ENCODE peak calls at places on chromosome 15, in six cellular contexts. T is A549, M is upper lobe of left lung, I is HepG2, N is K562, C is GM12878. K is an unnamed sample.

GRCh38 chr15:44788748-44789147 is 52.4 kb downstream of the TRIM69 start:
- ATAC-seq in T (no peak), M (no peak), I (no peak), N (no peak), C (no peak), K (no peak)

GRCh38 chr15:64861960-64862359 is 20.2 kb downstream of the PLEKHO2 start:
- ATAC-seq in T (no peak), M (no peak), I (no peak), N (no peak), C (no peak), K (no peak)

GRCh38 chr15:74156678-74157411 is 16.7 kb upstream of the ISLR start:
- ATAC-seq in T (no peak), M (no peak), I (no peak), N (no peak), C (no peak), K (peak)

GRCh38 chr15:50256188-50257041 is 9.1 kb downstream of the HDC start:
- ATAC-seq in T (no peak), M (no peak), I (peak), N (no peak), C (no peak), K (no peak)

GRCh38 chr15:80999623-81000036 is 1.1 kb upstream of the TLNRD1 start:
- ATAC-seq in T (no peak), M (no peak), I (no peak), N (peak), C (peak), K (no peak)

GRCh38 chr15:31031471-31032064 is 40.1 kb upstream of the MTMR10 start:
- ATAC-seq in T (no peak), M (no peak), I (no peak), N (no peak), C (peak), K (no peak)

GRCh38 chr15:42184736-42185135 is 23.4 kb downstream of the VPS39 start:
- ATAC-seq in T (no peak), M (no peak), I (no peak), N (no peak), C (no peak), K (no peak)

GRCh38 chr15:86743283-86743903 is 663.7 kb downstream of the AGBL1 start:
- ATAC-seq in T (peak), M (no peak), I (no peak), N (no peak), C (no peak), K (no peak)

GRCh38 chr15:74821091-74821789 is 5.2 kb upstream of the CPLX3 start:
- ATAC-seq in T (no peak), M (no peak), I (no peak), N (no peak), C (peak), K (no peak)

GRCh38 chr15:79942656-79943481 is 28.1 kb downstream of the BCL2A1 start:
- ATAC-seq in T (peak), M (no peak), I (peak), N (no peak), C (peak), K (no peak)

GRCh38 chr15:44591326-44591725 is 54.4 kb downstream of the EIF3J start:
- ATAC-seq in T (no peak), M (no peak), I (no peak), N (no peak), C (no peak), K (no peak)

GRCh38 chr15:68487087-68487843 is 55.3 kb upstream of the ITGA11 start:
- ATAC-seq in T (peak), M (no peak), I (no peak), N (no peak), C (no peak), K (peak)

GRCh38 chr15:80739919-80740318 is 39.3 kb upstream of the CEMIP start:
- ATAC-seq in T (no peak), M (peak), I (no peak), N (no peak), C (no peak), K (no peak)

GRCh38 chr15:48672206-48672605 is 26.7 kb upstream of the FBN1 start:
- ATAC-seq in T (no peak), M (no peak), I (no peak), N (no peak), C (no peak), K (no peak)

GRCh38 chr15:85865070-85865684 is 70.5 kb upstream of the KLHL25 start:
- ATAC-seq in T (peak), M (no peak), I (peak), N (peak), C (peak), K (no peak)

GRCh38 chr15:57218826-57219576 is 157.3 kb upstream of the CGNL1 start:
- ATAC-seq in T (no peak), M (no peak), I (no peak), N (peak), C (peak), K (no peak)

GRCh38 chr15:89695198-89695597 is 4.6 kb downstream of the WDR93 start:
- ATAC-seq in T (no peak), M (no peak), I (no peak), N (no peak), C (no peak), K (no peak)

GRCh38 chr15:93296786-93297500 is 207.9 kb upstream of the RGMA start:
- ATAC-seq in T (no peak), M (no peak), I (no peak), N (no peak), C (no peak), K (no peak)

GRCh38 chr15:67127334-67127664 is 61.9 kb downstream of the SMAD3 start:
- ATAC-seq in T (peak), M (no peak), I (no peak), N (no peak), C (no peak), K (no peak)
- H3K27ac ChIP-seq in T (peak), M (peak), I (no peak), N (no peak), C (no peak), K (no peak)

DNA sequence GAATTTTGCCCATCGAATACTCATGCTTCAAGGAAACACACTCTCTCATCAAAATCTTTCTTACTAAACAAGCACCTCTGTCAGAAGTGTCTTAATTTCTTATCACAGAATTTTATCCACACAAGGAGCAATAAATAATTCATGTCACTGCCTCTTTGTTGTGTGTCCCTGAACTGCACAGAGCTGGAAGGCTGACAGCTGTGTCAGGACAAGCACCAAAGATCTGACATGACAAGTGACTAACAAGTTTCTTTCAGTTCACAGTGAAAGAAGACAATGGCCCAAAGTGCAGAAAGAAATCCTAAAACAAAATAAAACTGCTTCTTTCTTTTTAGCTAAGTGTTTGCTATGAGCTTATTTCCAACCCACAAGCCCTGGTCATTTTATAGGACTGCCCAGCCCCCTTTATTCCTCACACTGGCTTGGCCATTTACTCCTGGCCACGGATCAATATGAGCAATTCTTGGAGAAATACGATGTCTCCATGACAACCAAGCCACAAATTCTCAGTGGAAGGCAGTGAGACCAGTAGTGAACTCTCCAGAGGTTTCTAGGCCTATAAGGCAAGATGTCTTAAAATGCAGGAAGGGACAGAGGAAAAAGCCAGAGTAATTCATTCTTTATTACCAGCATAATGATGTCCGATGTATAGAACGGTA is 238.5 kb downstream of the WDR72 start:
- ATAC-seq in T (no peak), M (no peak), I (no peak), N (no peak), C (no peak), K (no peak)
- TF ChIP-seq EP300 in T (no peak), M (no peak), I (no peak), N (no peak), C (no peak), K (no peak)

GRCh38 chr15:100571592-100572167 is 30.3 kb downstream of the LINS1 start:
- ATAC-seq in T (no peak), M (no peak), I (no peak), N (no peak), C (no peak), K (no peak)
- H3K27ac ChIP-seq in T (no peak), M (no peak), I (no peak), N (no peak), C (no peak), K (no peak)

DNA sequence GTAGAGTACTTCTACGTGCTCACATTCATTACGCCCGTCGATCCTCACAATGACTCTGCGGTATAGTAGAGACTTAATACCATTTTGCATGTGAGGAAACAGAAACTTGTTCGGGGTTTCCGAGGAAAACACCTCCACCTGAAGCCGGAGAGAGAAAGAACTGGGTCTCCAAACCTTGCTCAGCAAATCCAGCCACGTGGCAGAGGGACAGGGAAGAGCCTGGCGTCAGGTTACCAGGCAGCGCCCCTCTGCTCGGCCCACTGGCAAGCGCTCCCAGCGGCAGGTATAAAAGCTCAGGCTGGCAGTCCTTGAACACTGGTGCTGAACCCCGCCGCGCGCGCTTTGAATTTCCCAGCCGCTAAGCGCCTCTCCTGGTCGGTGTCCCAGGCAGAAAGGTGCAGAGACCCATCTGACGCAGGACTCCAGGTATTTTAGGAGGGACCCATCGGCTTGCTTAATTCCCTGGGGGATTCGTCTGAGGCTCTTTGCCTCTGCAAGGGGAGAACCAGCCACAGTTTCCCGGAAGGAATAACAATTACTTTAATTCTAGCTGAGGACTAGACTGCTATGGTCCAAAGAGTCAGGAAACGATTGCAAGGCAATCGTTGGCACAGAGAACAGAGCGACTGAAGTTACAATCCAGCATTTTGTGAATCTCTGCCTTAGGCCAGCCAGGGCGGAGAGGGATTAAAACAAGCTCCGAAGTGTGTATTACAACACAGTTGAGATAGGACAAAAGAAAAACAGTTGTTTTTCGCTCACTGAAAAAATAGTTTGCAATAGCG is at the start of gene C2CD4A:
- ATAC-seq in T (peak), M (peak), I (peak), N (no peak), C (peak), K (peak)
- TF ChIP-seq EP300 in T (no peak), M (no peak), I (peak), N (no peak), C (no peak), K (no peak)

GRCh38 chr15:39922450-39923092 is 2.5 kb upstream of the GPR176 start:
- ATAC-seq in T (no peak), M (no peak), I (no peak), N (no peak), C (no peak), K (no peak)
- H3K27ac ChIP-seq in T (no peak), M (no peak), I (no peak), N (no peak), C (no peak), K (no peak)

GRCh38 chr15:69574506-69574905 is 121.9 kb downstream of the RPLP1 start:
- ATAC-seq in T (no peak), M (no peak), I (no peak), N (no peak), C (peak), K (no peak)
- TF ChIP-seq EP300 in T (no peak), M (no peak), I (no peak), N (no peak), C (no peak), K (no peak)